ENCODE peak calls at places on chromosomes 1 and 21, in nine cellular contexts. R, M, I, A, U, Z, F, N and B are unnamed samples. For H3K9me3, the result is how much of the 10 kb centered on the place peaks cover.

GRCh38 chr1:165696625-165697100 is 1.7 kb downstream of the ALDH9A1 start:
- DNase-seq in M (no peak), N (no peak), Z (peak), A (no peak), U (no peak), I (peak), F (no peak), R (no peak), B (peak)

GRCh38 chr1:34985063-34985770 is at the start of gene TMEM35B:
- DNase-seq in Z (peak), N (peak), M (peak), F (peak), A (peak), I (peak), U (peak), R (peak), B (peak)

GRCh38 chr21:34845521-34846213 is 176.9 kb downstream of the CLIC6 start:
- DNase-seq in Z (no peak), U (peak), M (no peak), A (no peak), I (peak), N (no peak), F (no peak), R (no peak), B (peak)

GRCh38 chr1:178684542-178685000 is 40.5 kb upstream of the RALGPS2 start:
- DNase-seq in R (no peak), A (no peak), M (no peak), Z (no peak), F (no peak), U (no peak), I (peak), N (no peak), B (no peak)

GRCh38 chr1:234931404-234931973 is 197.1 kb downstream of the TOMM20 start:
- DNase-seq in R (peak), I (no peak), M (no peak), N (no peak), F (no peak), U (no peak), Z (no peak), A (peak), B (no peak)

GRCh38 chr1:62286778-62287224 is 32.4 kb downstream of the KANK4 start:
- DNase-seq in U (peak), F (no peak), M (no peak), I (peak), Z (no peak), N (no peak), A (peak), R (no peak), B (no peak)

GRCh38 chr1:161259765-161260164 is 1.2 kb downstream of the PCP4L1 start:
- DNase-seq in M (no peak), A (no peak), U (no peak), Z (no peak), I (no peak), N (no peak), F (no peak), R (no peak), B (no peak)

GRCh38 chr1:202805886-202806511 is 2.2 kb downstream of the KDM5B start:
- DNase-seq in U (no peak), F (no peak), N (no peak), I (peak), R (no peak), Z (no peak), M (no peak), A (no peak), B (no peak)

GRCh38 chr1:199010492-199010891 is 371.7 kb downstream of the PTPRC start:
- DNase-seq in N (no peak), R (no peak), A (no peak), I (no peak), Z (no peak), F (no peak), U (no peak), M (no peak), B (no peak)

GRCh38 chr1:32816676-32817158 is 441 bp downstream of the YARS1 start:
- DNase-seq in F (no peak), N (no peak), A (no peak), U (peak), M (no peak), R (no peak), Z (no peak), I (peak), B (no peak)

GRCh38 chr1:171219751-171220385 is 28.4 kb upstream of the FMO1 start:
- DNase-seq in Z (no peak), N (no peak), I (peak), R (no peak), M (no peak), U (no peak), A (peak), F (no peak), B (no peak)

GRCh38 chr1:226111109-226111864 is 48.8 kb downstream of the H3-3A start:
- DNase-seq in Z (no peak), N (no peak), A (no peak), F (peak), M (no peak), U (no peak), I (peak), R (no peak), B (no peak)

GRCh38 chr1:39573736-39574624 is 2.6 kb downstream of the PABPC4 start:
- DNase-seq in U (no peak), F (no peak), M (no peak), Z (no peak), R (no peak), N (no peak), A (no peak), I (peak), B (no peak)

GRCh38 chr21:15526793-15527192 is 203.0 kb upstream of the USP25 start:
- DNase-seq in I (no peak), R (no peak), A (no peak), N (no peak), Z (no peak), U (no peak), F (no peak), M (no peak), B (no peak)

GRCh38 chr1:1889090-1889750 is 1.7 kb downstream of the GNB1 start:
- DNase-seq in Z (no peak), R (no peak), N (no peak), M (no peak), A (no peak), I (peak), U (no peak), F (no peak), B (no peak)

GRCh38 chr1:152162826-152163463 is 3.9 kb upstream of the RPTN start:
- DNase-seq in M (no peak), R (no peak), N (no peak), A (no peak), I (peak), Z (no peak), U (no peak), F (no peak), B (no peak)

GRCh38 chr1:30758785-30759380 is 1.3 kb upstream of the LAPTM5 start:
- DNase-seq in Z (no peak), R (no peak), U (no peak), I (peak), M (no peak), F (peak), A (no peak), N (no peak), B (no peak)

GRCh38 chr21:46250146-46250725 is 21.7 kb upstream of the LSS start:
- DNase-seq in I (no peak), U (no peak), Z (no peak), N (no peak), R (no peak), F (no peak), A (no peak), M (no peak), B (no peak)

GRCh38 chr1:202037706-202038296 is 27.4 kb downstream of the ELF3 start:
- DNase-seq in U (no peak), F (no peak), Z (no peak), A (no peak), M (no peak), N (no peak), I (no peak), R (no peak), B (no peak)

GRCh38 chr1:45015683-45016082 is 3.6 kb downstream of the UROD start:
- DNase-seq in F (no peak), M (no peak), N (no peak), I (no peak), R (no peak), U (no peak), Z (no peak), A (no peak), B (no peak)

GRCh38 chr1:212045981-212046380 is 10.4 kb downstream of the DTL start:
- DNase-seq in A (no peak), Z (no peak), M (no peak), R (no peak), F (no peak), N (no peak), U (no peak), I (peak), B (no peak)

GRCh38 chr1:43776043-43776761 is 68.9 kb downstream of the ST3GAL3 start:
- DNase-seq in I (peak), U (no peak), N (no peak), R (no peak), Z (no peak), F (no peak), A (no peak), M (no peak), B (no peak)

GRCh38 chr1:214584805-214585766 is 17.9 kb upstream of the CENPF start:
- DNase-seq in Z (no peak), R (no peak), M (no peak), N (no peak), U (no peak), I (peak), A (no peak), F (peak), B (no peak)

GRCh38 chr1:236284291-236284711 is 2.5 kb upstream of the ERO1B start:
- DNase-seq in U (no peak), M (no peak), F (no peak), Z (no peak), R (no peak), A (no peak), I (no peak), N (no peak), B (no peak)

GRCh38 chr1:3355089-3355488 is 99.4 kb upstream of the ARHGEF16 start:
- DNase-seq in N (no peak), Z (no peak), M (no peak), F (no peak), I (no peak), U (no peak), R (no peak), A (no peak), B (no peak)

GRCh38 chr1:160807242-160807641 is 11.3 kb downstream of the LY9 start:
- DNase-seq in M (no peak), N (no peak), R (no peak), Z (no peak), F (no peak), I (no peak), U (no peak), A (no peak), B (no peak)

GRCh38 chr1:170296642-170297041 is 150.9 kb downstream of the NTMT2 start:
- DNase-seq in M (no peak), Z (no peak), R (no peak), N (no peak), U (no peak), F (no peak), I (peak), A (no peak), B (no peak)

GRCh38 chr1:91605566-91605965 is 104.9 kb downstream of the CDC7 start:
- DNase-seq in N (no peak), R (no peak), F (peak), M (no peak), Z (no peak), U (no peak), A (no peak), I (no peak), B (no peak)

GRCh38 chr1:150551049-150551783 is 2.0 kb downstream of the ADAMTSL4 start:
- DNase-seq in M (no peak), N (no peak), I (peak), R (no peak), F (no peak), Z (no peak), U (peak), A (peak), B (no peak)

GRCh38 chr1:69787151-69787550 is 219.4 kb downstream of the LRRC7 start:
- DNase-seq in R (no peak), M (no peak), U (no peak), N (no peak), I (no peak), Z (no peak), A (peak), F (no peak), B (no peak)

GRCh38 chr1:214463596-214463995 is 87.8 kb downstream of the PTPN14 start:
- DNase-seq in F (no peak), A (no peak), N (no peak), Z (no peak), R (no peak), U (no peak), M (no peak), I (no peak), B (no peak)

DNA sequence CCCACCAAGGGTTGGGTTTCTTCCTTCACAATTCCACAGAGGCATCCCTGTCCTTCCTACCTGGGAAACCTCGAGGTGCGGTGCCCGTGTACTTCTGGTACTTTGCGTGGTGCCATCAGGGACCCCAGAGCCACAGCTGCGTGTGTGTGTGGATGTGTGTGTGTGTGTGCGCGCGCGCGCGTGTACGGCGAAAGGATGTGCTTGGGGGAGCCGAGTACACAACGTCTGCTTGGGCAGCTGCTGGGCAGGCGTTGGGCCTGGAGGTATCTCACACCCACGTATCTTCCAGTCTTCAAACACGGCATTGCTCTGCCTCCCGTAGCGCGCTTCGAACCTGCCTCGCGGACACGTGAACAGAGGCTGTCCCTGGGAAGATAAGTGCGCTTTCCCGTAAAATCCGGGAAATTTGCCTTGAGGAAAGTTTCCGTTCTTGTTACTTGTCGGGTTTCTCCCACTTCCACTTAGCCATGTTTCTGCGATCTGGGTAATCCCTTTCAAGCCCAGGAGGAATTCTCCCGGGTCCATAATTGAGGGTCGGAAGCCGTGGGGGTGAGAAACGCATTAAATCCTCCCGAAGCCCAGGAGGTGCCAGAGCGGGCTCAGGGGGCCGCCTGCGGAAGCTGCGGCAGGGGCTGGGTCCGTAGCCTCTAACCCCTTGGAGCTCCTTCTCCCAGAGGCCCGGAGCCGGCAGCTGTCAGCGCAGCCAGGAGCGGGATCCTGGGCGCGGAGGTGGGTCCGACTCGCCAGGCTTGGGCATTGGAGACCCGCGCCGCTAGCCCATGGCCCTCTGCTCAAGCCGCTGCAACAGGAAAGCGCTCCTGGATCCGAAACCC is 2.1 kb upstream of the SIM2 start:
- DNase-seq in U (no peak), I (no peak), N (no peak), M (no peak), A (peak), Z (no peak), F (no peak), R (no peak), B (no peak)
- H3K9me3 ChIP-seq in U (under half), I (under half), N (under half), M (under half), A (under half), Z (under half), F (under half), R (under half), B (under half)

DNA sequence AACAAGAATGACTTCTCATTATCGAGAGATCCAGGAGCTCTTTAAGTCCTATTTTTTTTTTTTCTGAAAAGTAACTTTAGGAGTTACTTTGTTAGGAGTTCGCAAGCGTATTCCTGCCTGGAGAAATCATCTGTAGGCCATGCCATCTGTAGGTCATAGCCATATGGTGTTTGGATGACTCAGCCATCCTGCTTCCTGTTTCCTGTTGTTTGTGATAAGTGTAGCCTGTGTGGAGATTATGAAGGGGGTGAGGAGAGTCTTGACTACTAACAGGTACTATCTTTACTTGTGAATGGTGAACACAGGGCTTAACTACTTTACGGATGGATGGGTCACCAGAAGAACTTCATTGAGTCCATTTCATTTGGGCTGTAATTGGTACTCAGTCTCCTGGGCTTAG is 327.2 kb downstream of the PTPRU start:
- DNase-seq in A (no peak), F (peak), N (no peak), Z (no peak), U (no peak), R (no peak), M (no peak), I (peak), B (no peak)
- H3K9me3 ChIP-seq in A (under half), F (under half), N (under half), Z (under half), U (under half), R (under half), M (half or more), I (under half), B (under half)

GRCh38 chr1:227621211-227621610 is 57.9 kb downstream of the ZNF678 start:
- DNase-seq in Z (no peak), M (no peak), N (no peak), R (no peak), U (no peak), A (no peak), F (no peak), I (peak), B (no peak)
- H3K9me3 ChIP-seq in Z (under half), M (half or more), N (under half), R (under half), U (under half), A (under half), F (under half), I (under half), B (half or more)

DNA sequence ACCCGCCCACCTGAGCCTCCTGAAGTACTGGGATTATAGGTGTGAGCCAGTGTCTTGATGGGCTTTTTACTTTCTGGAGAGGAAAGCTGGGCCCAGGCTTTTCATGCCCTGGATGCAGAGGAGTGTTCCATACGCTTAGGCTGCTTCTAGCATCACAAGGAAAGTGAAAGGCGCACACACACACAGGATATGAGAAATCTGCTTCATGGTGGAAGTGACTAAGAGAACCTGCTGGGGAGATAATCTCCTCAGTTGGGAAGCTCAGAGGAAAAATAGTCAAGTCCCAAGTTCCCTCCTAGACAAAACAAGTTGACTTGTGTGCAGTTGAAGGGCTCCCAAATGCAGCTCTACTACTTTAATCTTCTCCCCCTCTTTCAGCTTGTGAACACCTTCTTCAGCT is 2.2 kb downstream of the NUDC start:
- DNase-seq in A (no peak), M (no peak), N (no peak), I (peak), F (no peak), U (no peak), Z (no peak), R (no peak), B (no peak)
- H3K9me3 ChIP-seq in A (under half), M (under half), N (under half), I (under half), F (under half), U (under half), Z (under half), R (under half), B (under half)

GRCh38 chr21:22609802-22610201 is 1611.6 kb downstream of the NCAM2 start:
- DNase-seq in I (no peak), F (no peak), R (no peak), A (no peak), M (no peak), U (no peak), N (no peak), Z (no peak), B (no peak)
- H3K9me3 ChIP-seq in I (under half), F (under half), R (under half), A (under half), M (under half), U (under half), N (under half), Z (under half), B (under half)

DNA sequence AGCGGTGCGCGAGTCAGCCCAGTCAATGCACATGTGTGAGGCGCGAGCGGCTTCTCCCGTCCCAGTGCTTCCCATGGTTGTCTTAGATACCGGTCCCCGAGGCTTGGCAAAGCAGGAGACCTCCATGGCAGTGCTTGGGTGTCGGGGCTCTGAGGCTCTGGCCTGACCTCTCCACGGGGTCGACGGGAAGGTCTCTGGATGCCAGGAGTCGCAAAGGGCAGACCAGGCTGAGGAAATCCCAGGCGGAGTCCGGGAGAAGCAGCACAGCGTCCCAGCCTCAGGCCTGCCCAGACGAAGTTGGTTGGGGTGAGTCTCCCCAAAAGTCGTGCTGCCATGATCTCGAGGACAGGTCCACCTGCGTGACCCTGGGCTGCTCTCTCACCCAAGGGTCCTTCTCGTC is 3881.6 kb downstream of the SRGAP2C start:
- DNase-seq in A (no peak), U (no peak), Z (no peak), F (no peak), I (no peak), R (no peak), N (peak), M (no peak), B (no peak)
- H3K9me3 ChIP-seq in A (half or more), U (under half), Z (under half), F (under half), I (under half), R (under half), N (under half), M (half or more), B (half or more)

GRCh38 chr1:145985129-145985501 is 11.3 kb downstream of the TXNIP start:
- DNase-seq in U (no peak), M (no peak), N (peak), Z (no peak), I (no peak), A (no peak), R (no peak), F (no peak), B (no peak)
- H3K9me3 ChIP-seq in U (under half), M (under half), N (under half), Z (under half), I (under half), A (under half), R (under half), F (under half), B (under half)

GRCh38 chr1:56507925-56508522 is 71.3 kb downstream of the PLPP3 start:
- DNase-seq in I (no peak), Z (no peak), N (no peak), M (peak), R (no peak), A (no peak), F (no peak), U (no peak), B (no peak)

GRCh38 chr1:56506951-56507437 is 72.4 kb downstream of the PLPP3 start:
- DNase-seq in I (no peak), M (no peak), U (no peak), A (no peak), N (no peak), Z (no peak), F (no peak), R (no peak), B (no peak)

GRCh38 chr1:56509713-56510641 is 69.4 kb downstream of the PLPP3 start:
- DNase-seq in I (no peak), Z (no peak), R (no peak), N (no peak), M (peak), A (no peak), F (peak), U (no peak), B (no peak)

GRCh38 chr1:56510642-56511021 is 68.7 kb downstream of the PLPP3 start:
- DNase-seq in N (no peak), A (no peak), R (no peak), F (no peak), U (no peak), I (no peak), M (no peak), Z (no peak), B (no peak)

GRCh38 chr1:56508523-56508983 is 70.8 kb downstream of the PLPP3 start:
- DNase-seq in Z (no peak), I (peak), A (no peak), N (peak), F (no peak), R (no peak), M (peak), U (peak), B (peak)
- H3K9me3 ChIP-seq in Z (under half), I (under half), A (under half), N (under half), F (under half), R (under half), M (under half), U (under half), B (under half)